ENCODE peak calls at places on chromosomes 13 and 19, in nine cellular contexts. One of them, this sample, is unnamed. For H3K4me1, the result is how much of the 10 kb centered on the place peaks cover.

GRCh38 chr19:47411101-47411500 is 8.2 kb downstream of the MEIS3 start:
- DNase-seq in SK-N-SH: no peak
- DNase-seq in neural progenitor cell: no peak
- DNase-seq in psoas muscle: no peak
- DNase-seq in heart left ventricle: no peak
- DNase-seq in esophagus squamous epithelium: no peak
- DNase-seq in adrenal gland: no peak
- DNase-seq in right lobe of liver: no peak
- DNase-seq in cardiac muscle cell: no peak
- DNase-seq in this sample: no peak

GRCh38 chr13:41696163-41697003 is 239.0 kb downstream of the RGCC start:
- DNase-seq in SK-N-SH: no peak
- DNase-seq in neural progenitor cell: no peak
- DNase-seq in psoas muscle: no peak
- DNase-seq in heart left ventricle: no peak
- DNase-seq in esophagus squamous epithelium: no peak
- DNase-seq in adrenal gland: no peak
- DNase-seq in right lobe of liver: no peak
- DNase-seq in cardiac muscle cell: peak
- DNase-seq in this sample: no peak

GRCh38 chr13:42553098-42554046 is 20.6 kb upstream of the TNFSF11 start:
- DNase-seq in SK-N-SH: no peak
- DNase-seq in neural progenitor cell: no peak
- DNase-seq in psoas muscle: no peak
- DNase-seq in heart left ventricle: no peak
- DNase-seq in esophagus squamous epithelium: no peak
- DNase-seq in adrenal gland: no peak
- DNase-seq in right lobe of liver: peak
- DNase-seq in cardiac muscle cell: no peak
- DNase-seq in this sample: no peak

GRCh38 chr13:114008964-114009589 is 35.2 kb upstream of the C13orf46 start:
- DNase-seq in SK-N-SH: no peak
- DNase-seq in neural progenitor cell: no peak
- DNase-seq in psoas muscle: peak
- DNase-seq in heart left ventricle: peak
- DNase-seq in esophagus squamous epithelium: no peak
- DNase-seq in adrenal gland: no peak
- DNase-seq in right lobe of liver: no peak
- DNase-seq in cardiac muscle cell: no peak
- DNase-seq in this sample: no peak

GRCh38 chr13:110528911-110529310 is 32.6 kb downstream of the RAB20 start:
- DNase-seq in SK-N-SH: no peak
- DNase-seq in neural progenitor cell: no peak
- DNase-seq in psoas muscle: no peak
- DNase-seq in heart left ventricle: no peak
- DNase-seq in esophagus squamous epithelium: no peak
- DNase-seq in adrenal gland: no peak
- DNase-seq in right lobe of liver: no peak
- DNase-seq in cardiac muscle cell: no peak
- DNase-seq in this sample: no peak

GRCh38 chr19:56125806-56126590 is 4.9 kb upstream of the ZNF787 start:
- DNase-seq in SK-N-SH: no peak
- DNase-seq in neural progenitor cell: no peak
- DNase-seq in psoas muscle: peak
- DNase-seq in heart left ventricle: peak
- DNase-seq in esophagus squamous epithelium: no peak
- DNase-seq in adrenal gland: no peak
- DNase-seq in right lobe of liver: no peak
- DNase-seq in cardiac muscle cell: peak
- DNase-seq in this sample: no peak

GRCh38 chr19:46714523-46715106 is 2.3 kb downstream of the PRKD2 start:
- DNase-seq in SK-N-SH: no peak
- DNase-seq in neural progenitor cell: no peak
- DNase-seq in psoas muscle: no peak
- DNase-seq in heart left ventricle: no peak
- DNase-seq in esophagus squamous epithelium: no peak
- DNase-seq in adrenal gland: no peak
- DNase-seq in right lobe of liver: peak
- DNase-seq in cardiac muscle cell: no peak
- DNase-seq in this sample: no peak

GRCh38 chr13:74361274-74361673 is 227.1 kb upstream of the KLF12 start:
- DNase-seq in SK-N-SH: no peak
- DNase-seq in neural progenitor cell: no peak
- DNase-seq in psoas muscle: no peak
- DNase-seq in heart left ventricle: no peak
- DNase-seq in esophagus squamous epithelium: no peak
- DNase-seq in adrenal gland: no peak
- DNase-seq in right lobe of liver: no peak
- DNase-seq in cardiac muscle cell: no peak
- DNase-seq in this sample: no peak

GRCh38 chr19:55638864-55639359 is 1.9 kb upstream of the ZNF580 start:
- DNase-seq in SK-N-SH: peak
- DNase-seq in neural progenitor cell: peak
- DNase-seq in psoas muscle: peak
- DNase-seq in heart left ventricle: peak
- DNase-seq in esophagus squamous epithelium: no peak
- DNase-seq in adrenal gland: peak
- DNase-seq in right lobe of liver: no peak
- DNase-seq in cardiac muscle cell: peak
- DNase-seq in this sample: no peak

GRCh38 chr13:60326273-60326672 is 70.7 kb upstream of the TDRD3 start:
- DNase-seq in SK-N-SH: no peak
- DNase-seq in neural progenitor cell: no peak
- DNase-seq in psoas muscle: no peak
- DNase-seq in heart left ventricle: no peak
- DNase-seq in esophagus squamous epithelium: no peak
- DNase-seq in adrenal gland: no peak
- DNase-seq in right lobe of liver: no peak
- DNase-seq in cardiac muscle cell: no peak
- DNase-seq in this sample: no peak

GRCh38 chr19:34974631-34975030 is 10.6 kb upstream of the ZNF792 start:
- DNase-seq in SK-N-SH: no peak
- DNase-seq in neural progenitor cell: no peak
- DNase-seq in psoas muscle: no peak
- DNase-seq in heart left ventricle: no peak
- DNase-seq in esophagus squamous epithelium: no peak
- DNase-seq in adrenal gland: no peak
- DNase-seq in right lobe of liver: no peak
- DNase-seq in cardiac muscle cell: no peak
- DNase-seq in this sample: no peak

GRCh38 chr13:43880451-43880850 is 747 bp downstream of the LACC1 start:
- DNase-seq in SK-N-SH: no peak
- DNase-seq in neural progenitor cell: no peak
- DNase-seq in psoas muscle: no peak
- DNase-seq in heart left ventricle: no peak
- DNase-seq in esophagus squamous epithelium: no peak
- DNase-seq in adrenal gland: no peak
- DNase-seq in right lobe of liver: no peak
- DNase-seq in cardiac muscle cell: no peak
- DNase-seq in this sample: no peak

GRCh38 chr13:30415430-30416030 is 6.8 kb upstream of the UBE2L5 start:
- DNase-seq in SK-N-SH: no peak
- DNase-seq in neural progenitor cell: no peak
- DNase-seq in psoas muscle: no peak
- DNase-seq in heart left ventricle: no peak
- DNase-seq in esophagus squamous epithelium: no peak
- DNase-seq in adrenal gland: no peak
- DNase-seq in right lobe of liver: no peak
- DNase-seq in cardiac muscle cell: no peak
- DNase-seq in this sample: no peak

GRCh38 chr19:55173717-55174409 is 6.2 kb downstream of the SYT5 start:
- DNase-seq in SK-N-SH: peak
- DNase-seq in neural progenitor cell: peak
- DNase-seq in psoas muscle: no peak
- DNase-seq in heart left ventricle: peak
- DNase-seq in esophagus squamous epithelium: no peak
- DNase-seq in adrenal gland: peak
- DNase-seq in right lobe of liver: peak
- DNase-seq in cardiac muscle cell: peak
- DNase-seq in this sample: no peak

GRCh38 chr19:48613024-48613851 is 1.6 kb downstream of the FAM83E start:
- DNase-seq in SK-N-SH: no peak
- DNase-seq in neural progenitor cell: no peak
- DNase-seq in psoas muscle: peak
- DNase-seq in heart left ventricle: no peak
- DNase-seq in esophagus squamous epithelium: no peak
- DNase-seq in adrenal gland: no peak
- DNase-seq in right lobe of liver: no peak
- DNase-seq in cardiac muscle cell: no peak
- DNase-seq in this sample: no peak

GRCh38 chr19:31110331-31110730 is 238.9 kb downstream of the TSHZ3 start:
- DNase-seq in SK-N-SH: peak
- DNase-seq in neural progenitor cell: peak
- DNase-seq in psoas muscle: no peak
- DNase-seq in heart left ventricle: no peak
- DNase-seq in esophagus squamous epithelium: no peak
- DNase-seq in adrenal gland: no peak
- DNase-seq in right lobe of liver: no peak
- DNase-seq in cardiac muscle cell: peak
- DNase-seq in this sample: peak

GRCh38 chr19:50204811-50205675 is 1.6 kb downstream of the MYH14 start:
- DNase-seq in SK-N-SH: peak
- DNase-seq in neural progenitor cell: peak
- DNase-seq in psoas muscle: peak
- DNase-seq in heart left ventricle: peak
- DNase-seq in esophagus squamous epithelium: no peak
- DNase-seq in adrenal gland: no peak
- DNase-seq in right lobe of liver: peak
- DNase-seq in cardiac muscle cell: peak
- DNase-seq in this sample: no peak

GRCh38 chr19:50204081-50204428 is 633 bp downstream of the MYH14 start:
- DNase-seq in SK-N-SH: no peak
- DNase-seq in neural progenitor cell: no peak
- DNase-seq in psoas muscle: no peak
- DNase-seq in heart left ventricle: no peak
- DNase-seq in esophagus squamous epithelium: no peak
- DNase-seq in adrenal gland: no peak
- DNase-seq in right lobe of liver: no peak
- DNase-seq in cardiac muscle cell: no peak
- DNase-seq in this sample: no peak

GRCh38 chr19:50203281-50204080 is at the start of gene MYH14:
- DNase-seq in SK-N-SH: peak
- DNase-seq in neural progenitor cell: peak
- DNase-seq in psoas muscle: peak
- DNase-seq in heart left ventricle: peak
- DNase-seq in esophagus squamous epithelium: no peak
- DNase-seq in adrenal gland: peak
- DNase-seq in right lobe of liver: peak
- DNase-seq in cardiac muscle cell: peak
- DNase-seq in this sample: peak

GRCh38 chr19:50202399-50202798 is 1.0 kb upstream of the MYH14 start:
- DNase-seq in SK-N-SH: no peak
- DNase-seq in neural progenitor cell: no peak
- DNase-seq in psoas muscle: no peak
- DNase-seq in heart left ventricle: no peak
- DNase-seq in esophagus squamous epithelium: no peak
- DNase-seq in adrenal gland: no peak
- DNase-seq in right lobe of liver: no peak
- DNase-seq in cardiac muscle cell: no peak
- DNase-seq in this sample: no peak

GRCh38 chr19:50202962-50203280 is 501 bp upstream of the MYH14 start:
- DNase-seq in SK-N-SH: no peak
- DNase-seq in neural progenitor cell: no peak
- DNase-seq in psoas muscle: no peak
- DNase-seq in heart left ventricle: no peak
- DNase-seq in esophagus squamous epithelium: no peak
- DNase-seq in adrenal gland: no peak
- DNase-seq in right lobe of liver: no peak
- DNase-seq in cardiac muscle cell: no peak
- DNase-seq in this sample: no peak
- H3K4me3 ChIP-seq in SK-N-SH: no peak
- H3K4me3 ChIP-seq in neural progenitor cell: peak
- H3K4me3 ChIP-seq in psoas muscle: peak
- H3K4me3 ChIP-seq in heart left ventricle: peak
- H3K4me3 ChIP-seq in esophagus squamous epithelium: no peak
- H3K4me3 ChIP-seq in adrenal gland: no peak
- H3K4me3 ChIP-seq in right lobe of liver: peak
- H3K4me3 ChIP-seq in cardiac muscle cell: peak
- H3K4me3 ChIP-seq in this sample: no peak

DNA sequence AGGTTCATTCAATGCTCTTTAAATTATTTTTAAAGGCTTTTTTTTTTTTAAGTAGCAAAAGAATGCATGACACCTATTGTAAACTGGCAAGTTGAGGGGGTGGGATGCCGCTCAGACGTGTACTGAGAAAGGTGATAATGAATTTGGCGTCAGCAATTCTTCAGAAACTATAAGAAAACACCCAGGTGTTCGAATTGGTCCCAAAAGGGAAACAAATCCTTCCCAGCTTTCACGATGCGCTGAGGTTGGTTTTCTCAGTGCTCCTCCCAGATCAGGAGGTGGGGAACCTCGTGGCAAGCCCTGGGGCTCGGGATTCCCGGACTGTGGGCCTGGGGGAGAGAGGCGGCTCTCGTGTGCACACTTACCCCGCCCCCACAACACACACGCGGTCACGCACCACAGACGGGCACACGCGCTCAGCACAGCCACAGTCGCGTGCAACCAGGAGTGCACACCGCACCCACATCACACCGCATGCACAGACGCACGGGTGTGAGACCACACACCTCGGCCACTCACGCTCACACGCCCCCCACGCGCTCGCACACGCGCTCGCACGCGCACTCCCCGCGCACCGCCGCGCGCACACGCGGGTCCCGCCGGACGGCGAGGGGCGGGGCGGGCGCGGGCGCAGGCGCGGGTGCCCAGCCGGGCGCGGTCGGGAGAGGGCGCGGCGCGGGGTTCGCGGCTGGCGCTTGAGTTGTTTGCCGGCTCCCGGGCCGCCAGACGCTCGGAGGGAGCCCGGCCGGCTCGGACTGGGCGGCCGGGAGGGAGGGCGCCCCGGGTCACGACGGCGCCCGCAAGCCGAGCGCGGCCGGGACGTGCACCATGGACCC is at the start of gene FAM124A:
- DNase-seq in SK-N-SH: peak
- DNase-seq in neural progenitor cell: peak
- DNase-seq in psoas muscle: peak
- DNase-seq in heart left ventricle: peak
- DNase-seq in esophagus squamous epithelium: no peak
- DNase-seq in adrenal gland: peak
- DNase-seq in right lobe of liver: peak
- DNase-seq in cardiac muscle cell: peak
- DNase-seq in this sample: no peak
- TF ChIP-seq CTCF in SK-N-SH: no peak
- TF ChIP-seq CTCF in neural progenitor cell: peak
- TF ChIP-seq CTCF in psoas muscle: peak
- TF ChIP-seq CTCF in heart left ventricle: no peak
- TF ChIP-seq CTCF in esophagus squamous epithelium: peak
- TF ChIP-seq CTCF in adrenal gland: no peak
- TF ChIP-seq CTCF in right lobe of liver: no peak
- TF ChIP-seq CTCF in cardiac muscle cell: no peak
- TF ChIP-seq CTCF in this sample: peak

GRCh38 chr19:37988758-37989635 is 82.0 kb downstream of the SIPA1L3 start:
- DNase-seq in SK-N-SH: no peak
- DNase-seq in neural progenitor cell: peak
- DNase-seq in psoas muscle: no peak
- DNase-seq in heart left ventricle: no peak
- DNase-seq in esophagus squamous epithelium: no peak
- DNase-seq in adrenal gland: no peak
- DNase-seq in right lobe of liver: peak
- DNase-seq in cardiac muscle cell: no peak
- DNase-seq in this sample: no peak
- H3K4me1 ChIP-seq in SK-N-SH: under half
- H3K4me1 ChIP-seq in neural progenitor cell: half or more
- H3K4me1 ChIP-seq in psoas muscle: under half
- H3K4me1 ChIP-seq in heart left ventricle: under half
- H3K4me1 ChIP-seq in esophagus squamous epithelium: under half
- H3K4me1 ChIP-seq in adrenal gland: under half
- H3K4me1 ChIP-seq in right lobe of liver: under half
- H3K4me1 ChIP-seq in cardiac muscle cell: under half
- H3K4me1 ChIP-seq in this sample: under half

GRCh38 chr19:33376423-33376822 is 2.9 kb downstream of the CEBPG start:
- DNase-seq in SK-N-SH: no peak
- DNase-seq in neural progenitor cell: no peak
- DNase-seq in psoas muscle: peak
- DNase-seq in heart left ventricle: peak
- DNase-seq in esophagus squamous epithelium: no peak
- DNase-seq in adrenal gland: no peak
- DNase-seq in right lobe of liver: peak
- DNase-seq in cardiac muscle cell: no peak
- DNase-seq in this sample: peak
- H3K4me3 ChIP-seq in SK-N-SH: no peak
- H3K4me3 ChIP-seq in neural progenitor cell: no peak
- H3K4me3 ChIP-seq in psoas muscle: peak
- H3K4me3 ChIP-seq in heart left ventricle: no peak
- H3K4me3 ChIP-seq in esophagus squamous epithelium: no peak
- H3K4me3 ChIP-seq in adrenal gland: no peak
- H3K4me3 ChIP-seq in right lobe of liver: no peak
- H3K4me3 ChIP-seq in cardiac muscle cell: no peak
- H3K4me3 ChIP-seq in this sample: no peak

This sample was measured in tibial artery.